ENCODE peak calls at places on chromosome 2, in nine cellular contexts. T, Z, H, B, L, K, P, I and G are unnamed samples.

GRCh38 chr2:98037206-98037605 is 41.5 kb upstream of the TMEM131 start:
- DNase-seq in T (no peak), Z (no peak), H (no peak), B (no peak), L (no peak), K (no peak), P (no peak), I (no peak), G (no peak)

GRCh38 chr2:166234112-166234846 is 106.5 kb upstream of the SCN1A start:
- DNase-seq in T (peak; percentile 32), Z (no peak), H (no peak), B (no peak), L (no peak), K (no peak), P (peak; percentile 78), I (peak; percentile 54), G (no peak)

GRCh38 chr2:98175811-98176210 is 88.8 kb downstream of the VWA3B start:
- DNase-seq in T (peak; percentile 6), Z (no peak), H (no peak), B (no peak), L (no peak), K (peak; percentile 34), P (no peak), I (no peak), G (no peak)

GRCh38 chr2:189648846-189649529 is 12.3 kb upstream of the ASNSD1 start:
- DNase-seq in T (peak; percentile 92), Z (no peak), H (no peak), B (no peak), L (no peak), K (no peak), P (peak; percentile 62), I (peak; percentile 30), G (peak; percentile 20)

GRCh38 chr2:105768961-105769452 is 24.3 kb downstream of the NCK2 start:
- DNase-seq in T (peak; percentile 47), Z (no peak), H (no peak), B (no peak), L (no peak), K (no peak), P (no peak), I (no peak), G (peak; percentile 25)

GRCh38 chr2:168470188-168470879 is 14.3 kb downstream of the CERS6 start:
- DNase-seq in T (peak; percentile 76), Z (no peak), H (no peak), B (no peak), L (no peak), K (no peak), P (no peak), I (no peak), G (no peak)

GRCh38 chr2:57549642-57550102 is 496.9 kb upstream of the VRK2 start:
- DNase-seq in T (no peak), Z (no peak), H (no peak), B (no peak), L (peak; percentile 2), K (no peak), P (no peak), I (no peak), G (no peak)

GRCh38 chr2:128623776-128624424 is 305.2 kb upstream of the HS6ST1 start:
- DNase-seq in T (peak; percentile 79), Z (peak; percentile 56), H (no peak), B (no peak), L (no peak), K (no peak), P (peak; percentile 91), I (peak; percentile 95), G (peak; percentile 77)

GRCh38 chr2:171327043-171327496 is 106.7 kb downstream of the METTL8 start:
- DNase-seq in T (peak; percentile 32), Z (no peak), H (no peak), B (no peak), L (no peak), K (no peak), P (no peak), I (peak; percentile 46), G (no peak)

GRCh38 chr2:46230115-46230571 is 67.1 kb upstream of the EPAS1 start:
- DNase-seq in T (no peak), Z (peak; percentile 78), H (no peak), B (no peak), L (peak; percentile 35), K (peak; percentile 22), P (no peak), I (no peak), G (no peak)

GRCh38 chr2:204072443-204073324 is 136.1 kb downstream of the ICOS start:
- DNase-seq in T (peak; percentile 11), Z (no peak), H (peak; percentile 54), B (no peak), L (peak; percentile 8), K (peak; percentile 62), P (peak; percentile 1), I (no peak), G (no peak)

GRCh38 chr2:74812787-74813200 is 21.1 kb upstream of the HK2 start:
- DNase-seq in T (no peak), Z (no peak), H (no peak), B (no peak), L (no peak), K (no peak), P (no peak), I (no peak), G (no peak)

GRCh38 chr2:38515155-38516074 is 87.3 kb downstream of the HNRNPLL start:
- DNase-seq in T (peak; percentile 84), Z (no peak), H (peak; percentile 74), B (peak; percentile 36), L (no peak), K (no peak), P (peak; percentile 79), I (peak; percentile 57), G (no peak)

GRCh38 chr2:218289639-218290315 is 2.5 kb downstream of the TMBIM1 start:
- DNase-seq in T (peak; percentile 89), Z (no peak), H (peak; percentile 31), B (no peak), L (no peak), K (peak; percentile 60), P (peak; percentile 76), I (peak; percentile 55), G (no peak)
- H3K4me3 ChIP-seq in T (peak overlapping the region; percentile 89), Z (peak overlapping the region; percentile 84), H (peak overlapping the region; percentile 79), B (peak overlapping the region; percentile 72), L (no peak overlapping the region), K (peak overlapping the region; percentile 88), P (peak overlapping the region; percentile 93), I (peak overlapping the region; percentile 75), G (peak overlapping the region; percentile 67)

DNA sequence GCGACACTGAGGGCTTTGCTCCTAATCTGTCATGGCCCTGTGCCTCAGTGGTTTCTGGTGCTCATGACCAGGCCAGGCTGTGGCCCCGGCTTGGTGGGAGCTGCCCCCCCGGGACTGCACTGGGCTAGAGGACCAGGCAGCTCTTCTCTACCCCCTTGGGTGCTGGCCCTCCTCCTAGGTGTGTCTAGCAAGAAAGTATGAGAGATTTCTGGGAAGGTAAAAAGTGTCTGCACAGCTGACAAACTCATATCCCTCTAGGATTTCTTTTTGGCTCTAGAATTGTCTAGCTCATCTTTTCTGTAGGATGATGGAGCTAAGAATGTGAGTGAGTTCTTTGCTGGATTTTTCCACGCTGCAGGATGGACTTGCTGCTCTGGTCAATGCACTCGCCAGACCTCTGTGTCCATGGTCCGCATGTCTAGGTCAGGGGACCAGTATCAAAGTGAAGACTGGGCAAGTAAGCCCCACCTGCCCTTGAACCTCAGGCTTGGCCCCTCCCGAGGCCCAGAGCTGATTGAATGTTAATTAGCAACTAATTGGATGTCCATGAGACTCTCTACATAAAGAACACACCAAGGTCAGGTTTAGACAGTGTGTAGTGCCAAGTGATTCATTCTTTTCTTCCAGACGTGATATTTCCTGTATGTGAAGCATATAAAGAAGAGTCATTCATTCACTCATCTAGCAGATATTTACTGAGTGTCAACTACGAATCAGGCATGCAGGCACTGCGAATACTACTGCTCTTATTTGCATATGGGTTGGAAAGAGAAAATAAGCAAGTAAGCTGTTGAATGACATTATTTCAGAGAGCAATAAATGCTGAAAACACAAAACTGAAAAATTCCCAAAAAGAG is 15.6 kb upstream of the PSD4 start:
- DNase-seq in T (no peak), Z (no peak), H (no peak), B (no peak), L (no peak), K (peak; percentile 37), P (peak; percentile 17), I (peak; percentile 40), G (no peak)
- H3K4me3 ChIP-seq in T (no peak overlapping the region), Z (peak overlapping the region; percentile 63), H (peak overlapping the region; percentile 76), B (peak overlapping the region; percentile 66), L (peak overlapping the region; percentile 66), K (peak overlapping the region; percentile 72), P (no peak overlapping the region), I (peak overlapping the region; percentile 63), G (peak overlapping the region; percentile 38)

GRCh38 chr2:195608768-195609454 is 48.1 kb upstream of the SLC39A10 start:
- DNase-seq in T (no peak), Z (no peak), H (no peak), B (no peak), L (no peak), K (no peak), P (no peak), I (no peak), G (no peak)

GRCh38 chr2:195613922-195614321 is 43.1 kb upstream of the SLC39A10 start:
- DNase-seq in T (peak; percentile 84), Z (no peak), H (no peak), B (no peak), L (peak; percentile 47), K (no peak), P (peak; percentile 82), I (peak; percentile 77), G (peak; percentile 54)

GRCh38 chr2:195610708-195611107 is 46.3 kb upstream of the SLC39A10 start:
- DNase-seq in T (no peak), Z (no peak), H (no peak), B (no peak), L (no peak), K (no peak), P (no peak), I (no peak), G (no peak)

DNA sequence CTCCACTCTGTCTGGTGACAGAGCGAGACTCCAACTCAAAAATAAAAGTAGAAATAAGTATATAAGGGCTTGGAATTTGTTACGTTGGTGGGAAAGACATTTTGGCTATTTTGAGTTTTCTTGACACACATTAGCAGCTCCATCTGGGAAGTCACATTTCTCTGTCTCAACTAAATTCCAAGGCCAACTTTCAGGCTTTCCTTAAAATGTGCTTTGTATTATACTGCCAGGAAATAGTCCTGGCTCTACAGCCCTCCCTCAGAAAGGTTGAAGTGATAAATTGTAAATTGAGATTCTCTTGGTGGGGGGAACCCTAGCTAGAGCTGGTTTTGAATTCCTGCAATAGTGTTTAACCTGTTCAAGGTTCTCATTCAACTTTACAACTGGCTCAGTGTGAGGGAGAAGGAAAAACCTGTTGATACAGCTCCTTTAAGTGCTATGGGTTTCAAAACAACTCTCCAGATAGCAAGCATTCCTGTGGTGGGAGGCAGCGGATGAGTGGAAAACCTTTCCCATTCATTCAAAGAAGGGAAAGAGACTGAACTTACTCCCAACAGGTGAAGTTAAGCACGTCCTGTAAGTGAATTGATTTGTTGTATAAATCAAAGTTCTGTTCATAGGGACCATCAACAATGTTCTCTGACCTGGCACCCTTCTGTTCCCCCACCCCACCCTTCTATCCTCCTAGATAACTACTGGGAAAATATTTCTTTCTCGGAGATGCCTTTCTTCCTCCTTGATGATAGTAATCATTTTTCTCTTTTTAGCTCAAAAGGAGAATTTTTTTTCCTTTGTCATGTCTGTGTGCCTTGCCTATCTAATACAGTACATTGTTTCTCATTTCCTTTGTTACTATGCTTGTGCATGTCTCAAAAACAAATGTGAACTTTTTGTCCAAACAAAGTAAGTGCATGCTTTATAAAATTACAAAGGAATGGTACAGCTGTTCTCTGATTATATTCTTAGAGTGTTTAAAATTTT is 44.2 kb upstream of the SLC39A10 start:
- DNase-seq in T (peak; percentile 71), Z (no peak), H (no peak), B (no peak), L (peak; percentile 41), K (no peak), P (peak; percentile 75), I (peak; percentile 44), G (peak; percentile 31)
- H3K4me3 ChIP-seq in T (peak overlapping the region; percentile 10), Z (no peak overlapping the region), H (no peak overlapping the region), B (no peak overlapping the region), L (peak overlapping the region; percentile 23), K (no peak overlapping the region), P (no peak overlapping the region), I (no peak overlapping the region), G (peak overlapping the region; percentile 25)

GRCh38 chr2:9952286-9952737 is 819 bp downstream of the GRHL1 start:
- DNase-seq in T (no peak), Z (no peak), H (no peak), B (no peak), L (no peak), K (no peak), P (no peak), I (no peak), G (no peak)
- H3K4me3 ChIP-seq in T (peak overlapping the region; percentile 61), Z (peak overlapping the region; percentile 78), H (peak overlapping the region; percentile 89), B (peak overlapping the region; percentile 65), L (peak overlapping the region; percentile 82), K (peak overlapping the region; percentile 60), P (peak overlapping the region; percentile 9), I (peak overlapping the region; percentile 43), G (peak overlapping the region; percentile 51)